ENCODE peak calls at places on chromosomes 4 and X, in nine cellular contexts. A is brain microvascular endothelial cell; Y is stimulated activated CD4-positive, alpha-beta T cell treated with anti-CD3 and anti-CD28 coated beads, Interleukin-2, amount 100 ng/mL, for 48 hours; W is Calu3; D is NCI-H1092 treated with DMSO at 0.1 percent for 48 hours; K is activated CD4-positive, alpha-beta T cell treated with anti-CD3 and anti-CD28 coated beads for 24 hours; J is kidney tubule cell; B is NCI-H345; Q is NCI-H510A treated with DMSO at 0.1 percent for 48 hours. U is an unnamed sample.

GRCh38 chr4:88104902-88105610 is 53.4 kb downstream of the ABCG2 start:
- DNase-seq in Q (no peak), K (no peak), D (no peak), B (peak; percentile 25), Y (no peak), W (no peak), J (peak; percentile 70), A (peak; percentile 59), U (peak; percentile 48)

GRCh38 chrX:12390301-12390700 is 252.0 kb downstream of the FRMPD4 start:
- DNase-seq in A (no peak), Y (no peak), J (no peak), W (no peak), B (no peak), D (no peak), Q (no peak), K (no peak), U (no peak)

GRCh38 chr4:27828843-27829242 is 968.2 kb downstream of the STIM2 start:
- DNase-seq in A (no peak), J (no peak), Q (no peak), K (no peak), D (no peak), B (no peak), W (no peak), Y (no peak), U (no peak)

GRCh38 chr4:149830823-149831222 is 15.2 kb upstream of the IQCM start:
- DNase-seq in J (no peak), B (no peak), K (no peak), D (no peak), W (no peak), A (no peak), Y (no peak), Q (no peak), U (no peak)

GRCh38 chr4:164997324-164997723 is 19.9 kb upstream of the TRIM61 start:
- DNase-seq in B (no peak), A (no peak), Y (no peak), J (no peak), K (no peak), Q (no peak), W (peak; percentile 15), D (no peak), U (no peak)

GRCh38 chr4:3375688-3376087 is 66.1 kb upstream of the HGFAC start:
- DNase-seq in K (no peak), B (peak; percentile 68), D (peak; percentile 20), W (no peak), A (peak; percentile 87), J (peak; percentile 91), Y (no peak), Q (peak; percentile 46), U (no peak)

GRCh38 chr4:8070751-8071718 is 87.6 kb downstream of the ABLIM2 start:
- DNase-seq in W (no peak), Q (no peak), K (no peak), D (no peak), A (no peak), Y (no peak), B (no peak), J (no peak), U (no peak)

GRCh38 chr4:142473218-142473959 is 372.7 kb downstream of the INPP4B start:
- DNase-seq in Q (peak; percentile 79), J (peak; percentile 90), D (no peak), W (peak; percentile 66), B (no peak), A (no peak), K (no peak), Y (no peak), U (no peak)

GRCh38 chr4:141102367-141102766 is 30.9 kb downstream of the RNF150 start:
- DNase-seq in Q (no peak), A (peak; percentile 49), D (no peak), K (no peak), B (no peak), Y (no peak), J (peak; percentile 85), W (no peak), U (peak; percentile 59)

GRCh38 chr4:3372933-3373465 is 68.8 kb upstream of the HGFAC start:
- DNase-seq in W (no peak), A (no peak), Y (no peak), D (no peak), J (no peak), B (no peak), K (no peak), Q (no peak), U (no peak)

GRCh38 chr4:687048-687974 is 1.6 kb downstream of the SLC49A3 start:
- DNase-seq in K (no peak), D (no peak), Q (no peak), W (peak; percentile 77), A (peak; percentile 88), Y (no peak), J (peak; percentile 92), B (no peak), U (peak; percentile 60)

GRCh38 chr4:159010563-159011260 is 92.2 kb upstream of the RAPGEF2 start:
- DNase-seq in J (peak; percentile 62), B (peak; percentile 72), K (no peak), W (no peak), A (no peak), Q (no peak), D (peak; percentile 99), Y (no peak), U (no peak)

GRCh38 chrX:74179499-74179898 is 124.5 kb upstream of the ZCCHC13 start:
- DNase-seq in A (no peak), W (no peak), D (no peak), B (no peak), K (no peak), J (no peak), Y (no peak), Q (no peak), U (no peak)

GRCh38 chrX:149628280-149628679 is 3.3 kb downstream of the TMEM185A start:
- DNase-seq in D (no peak), J (peak; percentile 2), Q (no peak), Y (no peak), W (no peak), A (no peak), K (no peak), B (no peak), U (no peak)

GRCh38 chrX:134525086-134525792 is 65.3 kb downstream of the HPRT1 start:
- DNase-seq in D (no peak), Y (no peak), Q (no peak), A (peak; percentile 59), B (no peak), J (no peak), K (no peak), W (no peak), U (no peak)

GRCh38 chr4:2834001-2834921 is 9.4 kb upstream of the ADD1 start:
- DNase-seq in J (no peak), Q (no peak), D (no peak), W (no peak), B (no peak), K (no peak), A (no peak), Y (no peak), U (no peak)

GRCh38 chrX:71542411-71542810 is 9.5 kb downstream of the OGT start:
- DNase-seq in K (no peak), B (no peak), W (no peak), Y (no peak), A (no peak), D (no peak), Q (peak; percentile 12), J (no peak), U (no peak)

GRCh38 chr4:3817561-3817960 is 51.4 kb downstream of the ADRA2C start:
- DNase-seq in W (no peak), Y (no peak), J (no peak), A (no peak), K (no peak), B (no peak), Q (no peak), D (no peak), U (no peak)

GRCh38 chrX:70013483-70014222 is 36.1 kb downstream of the AWAT2 start:
- DNase-seq in B (no peak), D (no peak), W (no peak), K (no peak), A (no peak), Q (no peak), Y (no peak), J (no peak), U (no peak)

GRCh38 chr4:4443821-4444220 is 56.9 kb downstream of the NSG1 start:
- DNase-seq in Y (no peak), A (peak; percentile 61), Q (no peak), D (no peak), J (peak; percentile 58), W (no peak), K (no peak), B (no peak), U (peak; percentile 61)

GRCh38 chrX:151875270-151876026 is 37.2 kb upstream of the MAGEA4 start:
- DNase-seq in Y (no peak), D (no peak), A (no peak), J (no peak), W (no peak), Q (no peak), B (no peak), K (no peak), U (no peak)

GRCh38 chr4:3096207-3096606 is 21.7 kb downstream of the HTT start:
- DNase-seq in Q (peak; percentile 6), J (no peak), B (no peak), A (no peak), W (no peak), K (no peak), D (no peak), Y (no peak), U (no peak)

GRCh38 chr4:145546556-145546955 is 64.9 kb downstream of the SMAD1 start:
- DNase-seq in W (no peak), K (no peak), Y (no peak), B (no peak), D (no peak), Q (no peak), A (no peak), J (peak; percentile 7), U (no peak)

GRCh38 chr4:109231331-109231730 is 71.1 kb downstream of the COL25A1 start:
- DNase-seq in Q (no peak), A (no peak), D (no peak), K (no peak), W (no peak), B (no peak), Y (no peak), J (no peak), U (no peak)

GRCh38 chr4:1416051-1416947 is 10.1 kb upstream of the NKX1-1 start:
- DNase-seq in B (no peak), Y (no peak), J (no peak), Q (no peak), W (no peak), K (no peak), D (no peak), A (no peak), U (no peak)

GRCh38 chr4:1511441-1512041 is 105.3 kb upstream of the NKX1-1 start:
- DNase-seq in K (no peak), B (no peak), A (peak; percentile 49), W (no peak), D (no peak), Q (no peak), J (peak; percentile 67), Y (no peak), U (no peak)

GRCh38 chrX:133838761-133839676 is 146.4 kb downstream of the GPC3 start:
- DNase-seq in Q (peak; percentile 2), A (no peak), K (peak; percentile 34), Y (peak; percentile 21), B (peak; percentile 47), J (peak; percentile 35), W (peak; percentile 66), D (no peak), U (no peak)

GRCh38 chr4:174578366-174578765 is 56.1 kb upstream of the HPGD start:
- DNase-seq in Y (no peak), D (no peak), K (no peak), J (no peak), B (no peak), A (peak; percentile 66), Q (no peak), W (no peak), U (peak; percentile 18)

GRCh38 chr4:27790911-27791310 is 930.3 kb downstream of the STIM2 start:
- DNase-seq in B (no peak), W (no peak), K (no peak), Q (no peak), J (peak; percentile 23), A (peak; percentile 41), Y (no peak), D (no peak), U (peak; percentile 32)

GRCh38 chrX:21975827-21976226 is 35.3 kb downstream of the SMS start:
- DNase-seq in K (no peak), J (peak; percentile 52), W (no peak), Y (no peak), B (no peak), A (peak; percentile 47), D (peak; percentile 8), Q (no peak), U (peak; percentile 43)

GRCh38 chrX:19512359-19512758 is 2.9 kb downstream of the MAP3K15 start:
- DNase-seq in A (no peak), K (no peak), Y (no peak), J (no peak), Q (no peak), B (no peak), D (no peak), W (no peak), U (no peak)

U was measured in non-pigmented ciliary epithelial cell.